ENCODE peak calls at places on chromosomes 6 and 20, in nine cellular contexts. M, S, Z, K, D, J, V, N and A are unnamed samples.

GRCh38 chr6:96469312-96469711 is 52.3 kb upstream of the UFL1 start:
- DNase-seq in M (no peak), S (no peak), Z (no peak), K (no peak), D (no peak), J (no peak), V (no peak), N (no peak), A (no peak)

GRCh38 chr6:93393554-93394074 is 25.7 kb downstream of the EPHA7 start:
- DNase-seq in M (no peak), S (no peak), Z (no peak), K (no peak), D (no peak), J (no peak), V (no peak), N (no peak), A (no peak)

GRCh38 chr20:37305079-37305478 is 15.6 kb downstream of the MANBAL start:
- DNase-seq in M (no peak), S (no peak), Z (no peak), K (no peak), D (no peak), J (no peak), V (no peak), N (no peak), A (no peak)

GRCh38 chr20:60446273-60447111 is 488.3 kb downstream of the CDH26 start:
- DNase-seq in M (no peak), S (no peak), Z (no peak), K (no peak), D (no peak), J (no peak), V (peak), N (no peak), A (no peak)

GRCh38 chr6:43771858-43772570 is 2.0 kb downstream of the VEGFA start:
- DNase-seq in M (peak), S (peak), Z (no peak), K (no peak), D (peak), J (peak), V (peak), N (no peak), A (peak)

GRCh38 chr20:23130622-23130916 is 44.4 kb upstream of the CD93 start:
- DNase-seq in M (no peak), S (no peak), Z (no peak), K (no peak), D (no peak), J (no peak), V (no peak), N (no peak), A (no peak)

GRCh38 chr6:132684267-132684666 is 25.3 kb upstream of the TAAR1 start:
- DNase-seq in M (no peak), S (no peak), Z (no peak), K (no peak), D (no peak), J (no peak), V (no peak), N (no peak), A (no peak)

GRCh38 chr20:50369225-50370035 is 140.8 kb upstream of the PTPN1 start:
- DNase-seq in M (no peak), S (no peak), Z (no peak), K (peak), D (no peak), J (peak), V (no peak), N (no peak), A (peak)

GRCh38 chr20:11153819-11154218 is 480.0 kb upstream of the JAG1 start:
- DNase-seq in M (no peak), S (no peak), Z (peak), K (no peak), D (peak), J (no peak), V (no peak), N (no peak), A (no peak)

GRCh38 chr6:11094411-11094851 is 797 bp downstream of the SMIM13 start:
- DNase-seq in M (peak), S (peak), Z (peak), K (no peak), D (peak), J (peak), V (no peak), N (peak), A (peak)

GRCh38 chr20:63045991-63046390 is 39.2 kb upstream of the BHLHE23 start:
- DNase-seq in M (no peak), S (no peak), Z (no peak), K (no peak), D (no peak), J (no peak), V (no peak), N (no peak), A (peak)